ENCODE peak calls at places on chromosomes 7 and 10, in six cellular contexts. One of them, this sample, is unnamed.

GRCh38 chr10:59068581-59069191 is 107.8 kb upstream of the PHYHIPL start:
- DNase-seq in H1: no peak
- DNase-seq in GM12878: peak
- DNase-seq in A549: no peak
- DNase-seq in WTC11: no peak
- DNase-seq in K562: no peak
- DNase-seq in this sample: no peak

GRCh38 chr7:130146693-130147520 is 58.3 kb downstream of the TMEM209 start:
- DNase-seq in GM12878: no peak
- DNase-seq in A549: no peak
- DNase-seq in H1: no peak
- DNase-seq in K562: no peak
- DNase-seq in WTC11: no peak
- DNase-seq in this sample: no peak

GRCh38 chr10:130934333-130935035 is 377.0 kb downstream of the TCERG1L start:
- DNase-seq in A549: no peak
- DNase-seq in K562: no peak
- DNase-seq in WTC11: no peak
- DNase-seq in H1: no peak
- DNase-seq in GM12878: no peak
- DNase-seq in this sample: no peak

GRCh38 chr7:139505563-139505962 is 17.9 kb upstream of the CLEC2L start:
- DNase-seq in WTC11: peak
- DNase-seq in H1: no peak
- DNase-seq in K562: peak
- DNase-seq in A549: no peak
- DNase-seq in GM12878: no peak
- DNase-seq in this sample: no peak

GRCh38 chr7:155557778-155558177 is 11.4 kb upstream of the CNPY1 start:
- DNase-seq in A549: no peak
- DNase-seq in H1: no peak
- DNase-seq in K562: no peak
- DNase-seq in WTC11: no peak
- DNase-seq in GM12878: no peak
- DNase-seq in this sample: no peak

GRCh38 chr7:100477871-100478248 is 1.2 kb downstream of the TSC22D4 start:
- DNase-seq in H1: no peak
- DNase-seq in A549: no peak
- DNase-seq in K562: no peak
- DNase-seq in GM12878: no peak
- DNase-seq in WTC11: no peak
- DNase-seq in this sample: no peak

GRCh38 chr7:54581511-54581910 is 39.3 kb downstream of the VSTM2A start:
- DNase-seq in K562: no peak
- DNase-seq in GM12878: no peak
- DNase-seq in WTC11: no peak
- DNase-seq in A549: no peak
- DNase-seq in H1: no peak
- DNase-seq in this sample: no peak

GRCh38 chr7:75645570-75645969 is 93.2 kb downstream of the HIP1 start:
- DNase-seq in WTC11: no peak
- DNase-seq in K562: no peak
- DNase-seq in GM12878: no peak
- DNase-seq in A549: no peak
- DNase-seq in H1: no peak
- DNase-seq in this sample: no peak

GRCh38 chr7:129572205-129572604 is 39.3 kb upstream of the NRF1 start:
- DNase-seq in K562: no peak
- DNase-seq in WTC11: no peak
- DNase-seq in H1: no peak
- DNase-seq in A549: no peak
- DNase-seq in GM12878: no peak
- DNase-seq in this sample: no peak

GRCh38 chr10:13633689-13634088 is 46.9 kb downstream of the PRPF18 start:
- DNase-seq in A549: no peak
- DNase-seq in H1: no peak
- DNase-seq in WTC11: no peak
- DNase-seq in GM12878: no peak
- DNase-seq in K562: no peak
- DNase-seq in this sample: peak

GRCh38 chr7:45033261-45033930 is 33.4 kb downstream of the CCM2 start:
- DNase-seq in GM12878: no peak
- DNase-seq in K562: no peak
- DNase-seq in WTC11: no peak
- DNase-seq in H1: no peak
- DNase-seq in A549: no peak
- DNase-seq in this sample: peak

GRCh38 chr10:78320416-78320815 is 286.8 kb downstream of the RPS24 start:
- DNase-seq in GM12878: no peak
- DNase-seq in K562: no peak
- DNase-seq in A549: no peak
- DNase-seq in H1: no peak
- DNase-seq in WTC11: no peak
- DNase-seq in this sample: no peak

GRCh38 chr7:135480966-135481599 is 28.8 kb downstream of the CNOT4 start:
- DNase-seq in K562: no peak
- DNase-seq in WTC11: no peak
- DNase-seq in A549: no peak
- DNase-seq in H1: no peak
- DNase-seq in GM12878: no peak
- DNase-seq in this sample: no peak

GRCh38 chr7:113799896-113800295 is 118.9 kb downstream of the PPP1R3A start:
- DNase-seq in H1: no peak
- DNase-seq in K562: no peak
- DNase-seq in A549: no peak
- DNase-seq in GM12878: peak
- DNase-seq in WTC11: no peak
- DNase-seq in this sample: no peak

GRCh38 chr7:97117372-97118188 is at the start of gene SDHAF3:
- DNase-seq in A549: peak
- DNase-seq in K562: peak
- DNase-seq in WTC11: peak
- DNase-seq in H1: peak
- DNase-seq in GM12878: peak
- DNase-seq in this sample: peak

GRCh38 chr10:128178319-128178937 is 52.2 kb upstream of the MKI67 start:
- DNase-seq in WTC11: peak
- DNase-seq in K562: peak
- DNase-seq in H1: peak
- DNase-seq in GM12878: no peak
- DNase-seq in A549: peak
- DNase-seq in this sample: peak

GRCh38 chr7:76278540-76278939 is 23.9 kb upstream of the HSPB1 start:
- DNase-seq in K562: peak
- DNase-seq in H1: no peak
- DNase-seq in GM12878: no peak
- DNase-seq in WTC11: no peak
- DNase-seq in A549: no peak
- DNase-seq in this sample: no peak

GRCh38 chr7:45048748-45049147 is 40.0 kb downstream of the NACAD start:
- DNase-seq in K562: no peak
- DNase-seq in GM12878: no peak
- DNase-seq in WTC11: no peak
- DNase-seq in A549: no peak
- DNase-seq in H1: no peak
- DNase-seq in this sample: no peak

GRCh38 chr10:7768417-7768816 is 19.4 kb downstream of the KIN start:
- DNase-seq in K562: no peak
- DNase-seq in H1: no peak
- DNase-seq in A549: no peak
- DNase-seq in WTC11: no peak
- DNase-seq in GM12878: no peak
- DNase-seq in this sample: no peak

GRCh38 chr10:26881600-26882331 is 21.0 kb upstream of the ABI1 start:
- DNase-seq in K562: peak
- DNase-seq in WTC11: no peak
- DNase-seq in H1: no peak
- DNase-seq in GM12878: no peak
- DNase-seq in A549: peak
- DNase-seq in this sample: peak

GRCh38 chr7:130493275-130493868 is 1.5 kb downstream of the MEST start:
- DNase-seq in WTC11: no peak
- DNase-seq in GM12878: no peak
- DNase-seq in H1: no peak
- DNase-seq in A549: no peak
- DNase-seq in K562: no peak
- DNase-seq in this sample: peak

GRCh38 chr10:52665821-52666220 is 106.8 kb downstream of the MBL2 start:
- DNase-seq in K562: no peak
- DNase-seq in A549: no peak
- DNase-seq in GM12878: no peak
- DNase-seq in WTC11: no peak
- DNase-seq in H1: no peak
- DNase-seq in this sample: no peak

GRCh38 chr10:52668024-52668423 is 104.6 kb downstream of the MBL2 start:
- DNase-seq in WTC11: no peak
- DNase-seq in A549: no peak
- DNase-seq in K562: no peak
- DNase-seq in H1: no peak
- DNase-seq in GM12878: no peak
- DNase-seq in this sample: no peak

GRCh38 chr10:52663161-52663560 is 109.4 kb downstream of the MBL2 start:
- DNase-seq in A549: no peak
- DNase-seq in WTC11: no peak
- DNase-seq in K562: no peak
- DNase-seq in GM12878: no peak
- DNase-seq in H1: no peak
- DNase-seq in this sample: no peak

GRCh38 chr10:52664629-52665028 is 108.0 kb downstream of the MBL2 start:
- DNase-seq in GM12878: no peak
- DNase-seq in H1: no peak
- DNase-seq in K562: no peak
- DNase-seq in WTC11: no peak
- DNase-seq in A549: no peak
- DNase-seq in this sample: no peak

DNA sequence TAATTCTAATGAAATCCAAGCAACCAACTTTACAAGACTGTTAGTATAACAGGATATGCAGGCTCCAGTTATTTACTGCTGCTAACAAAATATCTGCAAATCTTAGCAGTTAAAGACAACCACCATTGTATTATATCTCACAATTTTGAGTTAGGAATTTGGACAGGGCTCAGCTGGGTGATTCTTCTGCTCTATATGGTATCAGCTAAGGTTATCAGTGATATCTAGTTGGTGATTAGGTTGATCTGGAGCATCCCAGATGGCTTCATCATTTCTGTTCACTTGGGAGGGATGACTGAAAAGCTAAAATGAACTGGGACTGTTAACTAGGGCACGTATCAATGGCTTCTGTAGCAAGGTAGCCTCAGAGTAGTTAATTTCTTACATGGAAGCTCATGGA is 105.7 kb downstream of the MBL2 start:
- DNase-seq in A549: no peak
- DNase-seq in WTC11: no peak
- DNase-seq in GM12878: no peak
- DNase-seq in K562: no peak
- DNase-seq in H1: no peak
- DNase-seq in this sample: no peak
- TF ChIP-seq USF2 in A549: no peak
- TF ChIP-seq USF2 in WTC11: no peak
- TF ChIP-seq USF2 in GM12878: no peak
- TF ChIP-seq USF2 in K562: no peak
- TF ChIP-seq USF2 in H1: no peak
- TF ChIP-seq USF2 in this sample: no peak

GRCh38 chr10:129807211-129807610 is 156.9 kb downstream of the EBF3 start:
- DNase-seq in GM12878: no peak
- DNase-seq in K562: no peak
- DNase-seq in H1: no peak
- DNase-seq in WTC11: no peak
- DNase-seq in A549: no peak
- DNase-seq in this sample: no peak

GRCh38 chr10:129809841-129810240 is 154.2 kb downstream of the EBF3 start:
- DNase-seq in A549: no peak
- DNase-seq in WTC11: no peak
- DNase-seq in GM12878: no peak
- DNase-seq in K562: no peak
- DNase-seq in H1: no peak
- DNase-seq in this sample: no peak

GRCh38 chr10:129811208-129811607 is 152.9 kb downstream of the EBF3 start:
- DNase-seq in GM12878: no peak
- DNase-seq in WTC11: no peak
- DNase-seq in A549: no peak
- DNase-seq in K562: no peak
- DNase-seq in H1: no peak
- DNase-seq in this sample: no peak

GRCh38 chr10:129808092-129808983 is 155.7 kb downstream of the EBF3 start:
- DNase-seq in A549: no peak
- DNase-seq in WTC11: no peak
- DNase-seq in GM12878: no peak
- DNase-seq in K562: no peak
- DNase-seq in H1: no peak
- DNase-seq in this sample: no peak

DNA sequence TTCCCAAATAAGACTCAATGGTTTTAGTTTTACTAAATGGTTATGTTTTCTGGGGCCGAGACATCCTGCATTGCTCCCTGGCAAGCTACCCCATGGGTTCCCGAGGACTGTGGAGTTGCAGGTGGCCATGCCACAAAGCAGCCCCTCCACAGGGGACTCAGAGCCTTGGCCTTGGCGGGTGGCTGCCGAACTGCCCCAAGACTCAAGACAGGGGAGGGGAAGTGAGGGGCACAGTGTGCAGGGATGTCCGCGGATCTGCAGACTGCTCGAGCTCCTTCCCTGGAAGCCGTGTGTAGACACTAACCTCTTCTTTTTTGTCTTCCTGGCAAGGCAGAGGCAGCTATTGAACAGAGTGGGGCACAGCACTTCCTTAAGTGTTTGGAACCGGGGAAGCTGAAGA is 154.6 kb downstream of the EBF3 start:
- DNase-seq in H1: no peak
- DNase-seq in K562: no peak
- DNase-seq in GM12878: no peak
- DNase-seq in A549: no peak
- DNase-seq in WTC11: no peak
- DNase-seq in this sample: no peak
- TF ChIP-seq USF2 in H1: no peak
- TF ChIP-seq USF2 in K562: no peak
- TF ChIP-seq USF2 in GM12878: no peak
- TF ChIP-seq USF2 in A549: no peak
- TF ChIP-seq USF2 in WTC11: no peak
- TF ChIP-seq USF2 in this sample: no peak

GRCh38 chr10:36840793-36841192 is 284.6 kb upstream of the ANKRD30A start:
- DNase-seq in WTC11: no peak
- DNase-seq in K562: no peak
- DNase-seq in H1: no peak
- DNase-seq in A549: no peak
- DNase-seq in GM12878: no peak
- DNase-seq in this sample: no peak
- TF ChIP-seq USF2 in WTC11: no peak
- TF ChIP-seq USF2 in K562: no peak
- TF ChIP-seq USF2 in H1: no peak
- TF ChIP-seq USF2 in A549: no peak
- TF ChIP-seq USF2 in GM12878: no peak
- TF ChIP-seq USF2 in this sample: no peak

DNA sequence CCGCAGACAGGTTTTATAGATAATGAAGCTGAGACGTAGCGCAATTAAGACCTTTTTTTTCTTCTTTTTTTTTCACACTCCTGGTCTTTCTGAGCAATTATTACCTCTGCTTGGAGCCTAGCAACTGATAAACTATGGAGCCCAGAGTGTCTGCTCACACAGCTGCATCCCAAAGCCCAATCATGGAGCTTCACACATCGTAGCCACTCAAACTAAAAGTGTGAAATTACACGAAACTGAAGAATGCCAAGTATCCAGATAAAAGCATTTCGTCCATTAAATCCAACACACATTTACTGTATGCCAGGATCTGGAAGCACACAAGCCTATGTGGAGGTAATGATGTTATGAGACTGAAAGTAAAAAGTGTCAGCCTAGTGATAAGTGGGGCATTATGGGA is 97.6 kb downstream of the NRP1 start:
- DNase-seq in WTC11: no peak
- DNase-seq in A549: no peak
- DNase-seq in H1: no peak
- DNase-seq in GM12878: no peak
- DNase-seq in K562: no peak
- DNase-seq in this sample: no peak
- TF ChIP-seq USF2 in WTC11: no peak
- TF ChIP-seq USF2 in A549: no peak
- TF ChIP-seq USF2 in H1: no peak
- TF ChIP-seq USF2 in GM12878: no peak
- TF ChIP-seq USF2 in K562: no peak
- TF ChIP-seq USF2 in this sample: no peak

This sample was measured in IMR-90.